ENCODE peak calls at places on chromosomes 13 and 19, in five cellular contexts. R, U, I, Q and K are unnamed samples.

GRCh38 chr19:38394488-38394887 is 6.0 kb downstream of the SPRED3 start:
- DNase-seq in U (no peak), I (no peak), R (peak), Q (no peak), K (no peak)

GRCh38 chr19:27672309-27673047 is 1540.5 kb downstream of the UQCRFS1 start:
- DNase-seq in I (no peak), R (no peak), Q (no peak), U (no peak), K (no peak)

GRCh38 chr13:70613295-70613694 is 505.0 kb upstream of the KLHL1 start:
- DNase-seq in I (peak), Q (no peak), R (no peak), U (no peak), K (no peak)

GRCh38 chr13:97125810-97126738 is 96.1 kb upstream of the MBNL2 start:
- DNase-seq in R (no peak), I (no peak), U (peak), Q (peak), K (no peak)

GRCh38 chr19:35216026-35216832 is 12.3 kb downstream of the FAM187B start:
- DNase-seq in I (no peak), Q (no peak), U (no peak), R (no peak), K (no peak)

GRCh38 chr19:47226426-47227346 is 4.3 kb downstream of the BBC3 start:
- DNase-seq in I (peak), Q (peak), U (peak), R (peak), K (peak)

GRCh38 chr19:588093-588742 is 1.5 kb upstream of the HCN2 start:
- DNase-seq in I (peak), Q (no peak), U (no peak), R (peak), K (peak)

GRCh38 chr13:80586356-80586755 is 245.4 kb upstream of the SPRY2 start:
- DNase-seq in I (no peak), R (no peak), U (peak), Q (no peak), K (no peak)

GRCh38 chr19:10568444-10568825 is 344 bp downstream of the CDKN2D start:
- DNase-seq in Q (no peak), R (no peak), U (no peak), I (no peak), K (no peak)

DNA sequence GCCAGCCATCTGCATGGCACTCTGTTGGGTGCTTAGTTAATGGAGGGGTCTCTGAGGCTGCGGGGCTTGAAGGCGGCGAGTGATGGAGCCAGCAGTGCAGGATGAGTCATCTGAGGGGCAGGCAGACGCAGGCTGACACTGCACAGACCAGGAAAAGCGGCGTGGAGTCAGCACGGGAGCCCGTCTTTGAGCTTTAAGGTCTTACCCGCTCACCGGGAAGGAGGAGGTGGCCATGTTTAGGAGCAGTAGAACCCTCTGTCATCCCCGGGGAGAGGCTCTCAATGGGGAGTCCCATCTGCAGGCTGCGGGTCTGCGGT is 13.1 kb downstream of the NAXD start:
- DNase-seq in I (peak), U (no peak), R (no peak), Q (no peak), K (no peak)
- TF ChIP-seq GABPA in I (no peak), U (no peak), R (no peak), Q (no peak), K (no peak)

GRCh38 chr19:15684828-15685227 is 11.9 kb downstream of the CYP4F12 start:
- DNase-seq in U (no peak), Q (no peak), I (no peak), R (no peak), K (peak)

GRCh38 chr19:15679089-15679488 is 6.2 kb downstream of the CYP4F12 start:
- DNase-seq in U (no peak), I (no peak), Q (no peak), R (no peak), K (no peak)

GRCh38 chr19:15683411-15683810 is 10.5 kb downstream of the CYP4F12 start:
- DNase-seq in U (no peak), R (no peak), I (no peak), Q (no peak), K (no peak)

GRCh38 chr19:15680923-15681322 is 8.0 kb downstream of the CYP4F12 start:
- DNase-seq in I (no peak), R (peak), Q (no peak), U (no peak), K (no peak)

GRCh38 chr19:15680478-15680877 is 7.6 kb downstream of the CYP4F12 start:
- DNase-seq in U (no peak), R (no peak), I (no peak), Q (no peak), K (no peak)
- TF ChIP-seq GABPA in U (no peak), R (no peak), I (no peak), Q (no peak), K (no peak)

GRCh38 chr19:40719414-40719894 is 2.5 kb downstream of the ITPKC start:
- DNase-seq in I (no peak), U (no peak), Q (peak), R (no peak), K (no peak)

GRCh38 chr19:40717325-40717879 is 490 bp downstream of the ITPKC start:
- DNase-seq in I (no peak), Q (no peak), R (no peak), U (no peak), K (no peak)

GRCh38 chr19:40716655-40717324 is at the start of the genes COQ8B and ITPKC:
- DNase-seq in U (peak), R (peak), I (peak), Q (peak), K (peak)

GRCh38 chr19:40717880-40718773 is 1.2 kb downstream of the ITPKC start:
- DNase-seq in U (no peak), R (peak), I (no peak), Q (no peak), K (peak)

GRCh38 chr19:40718774-40719391 is 2.0 kb downstream of the ITPKC start:
- DNase-seq in R (peak), I (no peak), U (no peak), Q (peak), K (peak)
- TF ChIP-seq GABPA in R (no peak), I (no peak), U (no peak), Q (no peak), K (no peak)

GRCh38 chr13:75417006-75417384 is 65.0 kb downstream of the TBC1D4 start:
- DNase-seq in Q (no peak), I (no peak), R (no peak), U (peak), K (no peak)

GRCh38 chr13:75416327-75417005 is 65.5 kb downstream of the TBC1D4 start:
- DNase-seq in Q (peak), U (no peak), R (no peak), I (no peak), K (no peak)

GRCh38 chr13:75414036-75414827 is 67.7 kb downstream of the TBC1D4 start:
- DNase-seq in I (no peak), U (no peak), R (no peak), Q (no peak), K (peak)

GRCh38 chr13:75417647-75418046 is 64.3 kb downstream of the TBC1D4 start:
- DNase-seq in U (peak), R (no peak), I (no peak), Q (no peak), K (no peak)

GRCh38 chr13:75415720-75416119 is 66.2 kb downstream of the TBC1D4 start:
- DNase-seq in U (peak), I (no peak), Q (no peak), R (no peak), K (no peak)
- TF ChIP-seq GABPA in U (no peak), I (no peak), Q (no peak), R (no peak), K (no peak)

DNA sequence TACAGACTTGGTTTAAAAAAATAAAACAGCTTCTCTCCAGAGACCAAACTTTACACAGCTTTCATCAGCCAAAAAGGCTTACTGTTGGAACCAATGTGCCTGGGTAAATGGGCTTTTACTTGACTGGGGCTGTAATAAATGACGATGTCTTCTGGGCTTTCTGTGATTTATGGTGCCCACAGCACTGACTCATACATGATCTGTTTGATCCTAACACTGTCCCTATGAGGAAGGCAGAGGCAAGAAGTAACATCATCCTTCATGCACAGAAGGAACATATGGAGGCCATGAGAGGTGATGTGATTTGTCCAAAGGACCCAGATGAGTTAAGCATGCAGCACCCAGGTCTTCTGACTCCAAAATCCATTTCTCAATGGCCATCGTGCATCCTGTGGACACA is 77.4 kb downstream of the DOCK9 start:
- DNase-seq in I (no peak), Q (no peak), R (no peak), U (no peak), K (no peak)
- TF ChIP-seq GABPA in I (no peak), Q (no peak), R (no peak), U (no peak), K (no peak)

GRCh38 chr13:94617389-94618000 is 15.8 kb downstream of the GPR180 start:
- DNase-seq in R (peak), U (no peak), Q (no peak), I (peak), K (peak)
- TF ChIP-seq GABPA in R (no peak), U (no peak), Q (no peak), I (no peak), K (no peak)

DNA sequence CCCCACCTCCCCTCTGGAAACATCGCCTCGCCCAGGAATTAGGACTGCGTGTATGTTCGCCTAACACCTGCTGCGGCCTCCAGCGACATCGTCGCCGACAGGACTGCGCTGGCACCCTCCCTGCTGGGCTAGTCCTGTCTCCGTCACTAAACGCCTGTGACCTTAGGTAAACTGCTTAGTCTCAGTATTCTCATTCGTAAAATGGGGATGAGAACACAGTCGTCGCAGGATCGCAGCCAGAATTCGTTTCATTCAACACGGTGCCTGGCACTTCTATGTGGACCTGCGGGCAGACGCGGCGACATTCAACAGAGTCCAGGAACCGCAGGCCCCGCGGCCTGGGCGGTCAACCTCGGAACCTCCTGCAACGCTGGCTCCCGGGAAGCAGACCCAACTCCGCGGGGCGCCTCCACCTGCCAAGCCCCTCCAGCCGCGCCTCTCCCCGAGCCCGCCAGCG is 485 bp downstream of the CRYL1 start:
- DNase-seq in I (no peak), Q (no peak), U (no peak), R (peak), K (no peak)
- TF ChIP-seq GABPA in I (no peak), Q (no peak), U (no peak), R (no peak), K (no peak)